ENCODE peak calls at places on chromosomes 2 and 18, in five cellular contexts. N is HepG2, B is K562, O is GM12892, X is SK-N-SH. E is an unnamed sample.

GRCh38 chr2:223084873-223085272 is 32.9 kb downstream of the KCNE4 start:
- DNase-seq in X (peak), O (no peak), B (no peak), N (no peak), E (no peak)

GRCh38 chr18:64100136-64100922 is 48.6 kb downstream of the LINC00305 start:
- DNase-seq in O (no peak), B (no peak), N (no peak), X (no peak), E (no peak)

GRCh38 chr2:19140463-19141208 is 217.8 kb downstream of the OSR1 start:
- DNase-seq in O (no peak), X (no peak), N (peak), B (no peak), E (no peak)

GRCh38 chr2:46982356-46983064 is 66.9 kb upstream of the MCFD2 start:
- DNase-seq in N (no peak), B (no peak), O (no peak), X (no peak), E (no peak)

GRCh38 chr18:60838677-60839076 is 466.1 kb upstream of the MC4R start:
- DNase-seq in B (no peak), X (no peak), N (no peak), O (no peak), E (no peak)

GRCh38 chr2:105647731-105648130 is 97.0 kb upstream of the NCK2 start:
- DNase-seq in N (no peak), O (no peak), B (no peak), X (no peak), E (no peak)

GRCh38 chr2:173978447-173978846 is 13.3 kb upstream of the SP3 start:
- DNase-seq in X (no peak), O (no peak), B (no peak), N (peak), E (no peak)

GRCh38 chr2:171522057-171522803 is at the start of gene CYBRD1:
- DNase-seq in B (peak), O (peak), N (no peak), X (peak), E (peak)

GRCh38 chr2:26298286-26298637 is 47.7 kb upstream of the SELENOI start:
- DNase-seq in X (no peak), O (no peak), N (no peak), B (no peak), E (no peak)

GRCh38 chr2:158239271-158239670 is 137.6 kb downstream of the UPP2 start:
- DNase-seq in N (no peak), X (no peak), B (no peak), O (no peak), E (no peak)

GRCh38 chr2:227118353-227118752 is 45.7 kb downstream of the COL4A4 start:
- DNase-seq in N (no peak), X (no peak), B (no peak), O (no peak), E (no peak)

GRCh38 chr18:5500158-5500939 is 43.4 kb downstream of the EPB41L3 start:
- DNase-seq in O (no peak), B (no peak), X (no peak), N (no peak), E (no peak)

GRCh38 chr2:220144411-220144810 is 517.0 kb downstream of the SLC4A3 start:
- DNase-seq in O (no peak), N (no peak), X (no peak), B (no peak), E (no peak)

GRCh38 chr18:31563778-31564177 is 27.9 kb upstream of the TTR start:
- DNase-seq in O (no peak), N (no peak), X (peak), B (peak), E (no peak)

GRCh38 chr2:60719331-60719730 is 36.7 kb upstream of the PAPOLG start:
- DNase-seq in O (no peak), B (no peak), N (no peak), X (no peak), E (no peak)

GRCh38 chr2:177665948-177666347 is 273.4 kb downstream of the AGPS start:
- DNase-seq in O (no peak), B (no peak), N (no peak), X (no peak), E (no peak)

GRCh38 chr2:230902180-230902899 is 22.7 kb downstream of the GPR55 start:
- DNase-seq in O (peak), N (peak), X (peak), B (peak), E (no peak)

GRCh38 chr18:22428672-22429071 is 11.0 kb upstream of the CTAGE1 start:
- DNase-seq in X (no peak), O (no peak), N (no peak), B (no peak), E (no peak)

GRCh38 chr18:22434973-22435608 is 17.4 kb upstream of the CTAGE1 start:
- DNase-seq in O (no peak), N (no peak), X (no peak), B (no peak), E (no peak)

GRCh38 chr18:22433960-22434359 is 16.2 kb upstream of the CTAGE1 start:
- DNase-seq in B (no peak), O (no peak), X (no peak), N (no peak), E (no peak)

GRCh38 chr18:22429564-22429963 is 11.8 kb upstream of the CTAGE1 start:
- DNase-seq in X (no peak), O (no peak), N (no peak), B (no peak), E (no peak)

DNA sequence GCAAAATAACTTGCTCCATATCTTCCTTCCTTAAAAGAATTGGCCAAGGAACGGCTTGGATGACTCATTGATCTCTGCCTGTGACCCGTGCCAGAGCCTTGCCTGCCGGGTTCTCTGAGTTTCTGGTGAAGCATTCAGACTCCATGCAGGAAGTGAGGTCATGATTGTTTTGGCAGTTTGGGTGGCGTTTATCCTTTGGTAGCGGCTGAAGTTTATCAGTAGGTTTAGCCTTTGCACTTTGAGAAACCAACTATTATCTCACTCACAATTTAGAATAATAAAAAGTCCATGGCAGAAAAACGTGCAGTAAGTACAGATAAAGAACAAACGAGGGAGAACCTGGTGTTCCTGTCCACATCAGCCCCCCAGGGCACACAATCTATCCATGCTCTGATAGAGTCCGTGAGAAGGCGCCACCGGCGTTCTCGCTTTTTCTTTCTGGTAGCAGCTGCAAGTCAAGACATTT is 15.0 kb upstream of the CTAGE1 start:
- DNase-seq in O (no peak), X (no peak), B (peak), N (no peak), E (no peak)
- TF ChIP-seq TAF1 in O (no peak), X (no peak), B (no peak), N (no peak), E (no peak)

GRCh38 chr18:74497308-74497640 is 1.1 kb downstream of the CNDP2 start:
- DNase-seq in B (no peak), N (peak), X (no peak), O (no peak), E (no peak)

GRCh38 chr18:74497778-74498177 is 1.6 kb downstream of the CNDP2 start:
- DNase-seq in O (no peak), B (no peak), X (no peak), N (no peak), E (no peak)

GRCh38 chr18:74499633-74500032 is 3.5 kb downstream of the CNDP2 start:
- DNase-seq in O (no peak), X (no peak), B (peak), N (no peak), E (peak)

GRCh38 chr18:74496508-74497307 is 545 bp downstream of the CNDP2 start:
- DNase-seq in O (no peak), X (peak), B (no peak), N (peak), E (no peak)

DNA sequence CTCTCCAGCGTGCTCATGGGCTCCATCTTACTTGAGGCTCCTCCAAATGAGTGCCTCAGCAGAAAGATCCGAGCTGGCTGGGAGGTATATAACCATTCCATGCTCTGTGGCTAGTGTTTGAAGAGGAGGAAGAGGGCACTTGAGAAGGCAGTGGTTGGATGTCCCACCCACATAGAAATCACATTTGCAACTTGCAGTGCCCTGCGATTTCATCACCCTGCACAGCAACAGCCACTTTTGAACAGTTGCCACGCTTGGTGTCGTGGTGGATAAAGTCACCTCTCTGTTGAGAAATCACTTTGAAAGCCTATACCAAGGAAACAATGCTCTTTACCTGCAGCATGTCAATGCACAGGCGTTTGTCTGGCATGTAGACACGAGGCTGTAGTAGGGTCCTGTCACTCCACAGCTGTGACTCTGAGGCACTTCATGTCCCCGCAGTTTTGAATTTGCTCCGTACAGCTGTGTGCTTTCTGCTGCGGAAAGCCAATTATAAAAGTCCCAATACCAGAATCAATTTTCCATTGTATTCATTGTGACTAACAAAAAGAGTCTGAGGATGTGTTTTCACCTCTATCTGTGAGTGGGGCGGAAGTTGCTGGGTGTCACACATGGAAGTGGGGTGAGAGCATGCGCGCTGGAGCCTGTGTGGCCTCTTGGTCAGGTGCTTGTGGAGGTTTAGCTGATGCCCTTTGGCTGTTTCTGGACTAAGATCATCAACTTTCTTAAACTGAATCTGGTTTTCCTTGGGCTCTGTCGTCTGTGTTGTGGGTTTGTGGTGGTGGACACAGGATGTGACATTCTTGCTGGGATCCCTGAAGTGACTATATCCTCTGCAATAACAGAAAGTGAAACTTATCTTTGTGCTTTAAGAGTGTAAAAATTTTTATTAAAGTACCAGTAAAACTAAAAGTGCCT is 2.8 kb downstream of the CNDP2 start:
- DNase-seq in O (no peak), N (no peak), X (no peak), B (peak), E (peak)
- TF ChIP-seq TAF1 in O (peak), N (no peak), X (no peak), B (no peak), E (no peak)

DNA sequence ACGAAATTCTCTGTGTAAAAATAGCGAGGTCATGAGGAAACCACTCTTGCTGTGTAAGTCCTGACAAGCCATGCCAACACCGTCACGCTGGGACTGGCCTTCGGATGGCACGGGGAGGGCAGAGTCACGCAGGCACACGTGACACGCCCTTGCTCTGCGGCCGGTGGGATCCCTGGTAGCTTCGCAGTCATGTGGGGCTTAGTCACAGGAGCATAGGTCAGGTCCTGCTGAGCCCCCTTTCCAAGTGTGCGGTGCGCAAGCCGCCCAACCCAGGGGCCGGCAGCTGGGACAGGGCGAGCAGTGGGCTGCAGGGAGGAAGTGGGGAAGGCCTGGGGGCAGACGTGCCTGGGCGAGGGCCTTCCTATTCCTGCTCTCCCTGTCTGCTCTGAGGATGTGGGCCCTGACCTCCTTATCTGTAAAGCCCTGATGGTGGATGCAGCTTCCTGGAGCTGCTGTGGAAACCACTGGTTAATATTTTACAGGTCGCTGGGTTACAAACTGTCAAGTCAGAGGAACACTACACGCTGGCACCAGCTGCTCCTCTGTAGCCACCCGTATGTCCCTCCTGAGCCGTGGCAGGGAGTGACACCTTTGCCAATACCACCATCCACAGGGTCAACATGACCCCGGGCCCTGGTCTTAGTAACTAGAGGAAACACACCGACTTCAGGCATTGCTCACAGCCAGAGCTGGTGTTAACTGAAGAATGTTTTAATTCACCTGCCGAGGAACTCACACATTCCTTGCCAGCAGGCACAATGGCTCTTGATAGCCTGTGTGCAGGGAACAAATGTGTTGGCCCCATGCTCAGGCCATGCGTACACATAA is 17.8 kb downstream of the MBP start:
- DNase-seq in B (no peak), O (no peak), X (no peak), N (peak), E (no peak)
- TF ChIP-seq TAF1 in B (no peak), O (no peak), X (no peak), N (peak), E (no peak)

DNA sequence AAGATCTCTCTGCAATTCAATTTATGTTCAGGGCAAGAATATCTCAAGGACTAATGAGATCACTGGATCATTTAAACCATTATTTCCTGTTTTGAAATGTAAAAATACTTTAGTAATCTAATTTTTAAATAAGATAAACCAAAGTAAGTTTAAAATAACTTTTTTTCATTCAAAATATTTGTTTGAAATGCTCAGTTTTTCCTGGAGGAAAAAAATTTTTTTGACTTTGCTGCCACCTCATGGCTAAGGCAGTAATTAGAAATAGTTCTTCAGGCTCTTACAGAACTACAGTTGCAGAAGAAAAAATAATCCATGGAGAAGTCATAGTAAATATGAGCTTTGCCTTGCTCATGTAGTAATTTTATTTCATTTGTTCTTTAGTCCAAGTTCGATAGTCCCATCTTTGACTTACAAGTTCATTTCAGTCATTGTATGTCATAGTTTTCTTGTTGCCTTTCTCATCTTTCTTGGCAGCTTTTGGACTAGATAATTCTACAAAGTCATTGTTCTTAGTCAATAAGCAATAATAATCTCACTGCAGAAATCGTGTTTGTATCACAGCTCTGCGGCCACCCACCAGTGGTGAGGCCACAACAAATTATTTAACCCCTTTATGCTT is 127.4 kb downstream of the DPP4 start:
- DNase-seq in X (no peak), N (peak), B (no peak), O (no peak), E (no peak)
- TF ChIP-seq TAF1 in X (no peak), N (no peak), B (no peak), O (no peak), E (no peak)

DNA sequence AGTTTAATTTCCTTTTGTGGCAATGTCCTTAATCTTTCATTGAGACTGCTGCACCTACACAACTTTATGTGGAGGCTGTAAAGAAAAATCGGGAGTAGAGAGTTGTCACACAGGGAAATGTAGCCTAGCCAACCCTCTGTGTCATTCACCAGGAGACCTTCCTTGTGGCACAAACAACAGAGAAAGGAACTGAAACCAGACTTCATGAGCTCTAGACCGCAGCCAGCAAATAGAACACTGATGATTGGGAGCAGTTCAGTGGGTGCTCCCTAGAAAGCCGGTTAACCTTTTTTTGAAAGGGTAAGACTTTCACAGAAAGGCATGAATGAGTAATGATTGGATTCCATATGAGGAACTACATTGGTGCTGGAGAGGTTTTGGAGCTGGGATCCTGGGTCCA is 1752.4 kb upstream of the CELF4 start:
- DNase-seq in O (no peak), B (no peak), X (no peak), N (no peak), E (no peak)
- TF ChIP-seq TAF1 in O (no peak), B (no peak), X (no peak), N (no peak), E (no peak)

GRCh38 chr2:160582481-160583161 is 89.0 kb upstream of the RBMS1 start:
- DNase-seq in O (no peak), B (no peak), X (no peak), N (no peak), E (no peak)

GRCh38 chr2:160581448-160581847 is 87.8 kb upstream of the RBMS1 start:
- DNase-seq in B (no peak), X (no peak), N (no peak), O (no peak), E (no peak)

GRCh38 chr2:160583823-160584537 is 90.4 kb upstream of the RBMS1 start:
- DNase-seq in X (no peak), N (no peak), B (no peak), O (no peak), E (no peak)

GRCh38 chr2:160583162-160583522 is 89.5 kb upstream of the RBMS1 start:
- DNase-seq in B (no peak), N (no peak), O (no peak), X (no peak), E (no peak)

DNA sequence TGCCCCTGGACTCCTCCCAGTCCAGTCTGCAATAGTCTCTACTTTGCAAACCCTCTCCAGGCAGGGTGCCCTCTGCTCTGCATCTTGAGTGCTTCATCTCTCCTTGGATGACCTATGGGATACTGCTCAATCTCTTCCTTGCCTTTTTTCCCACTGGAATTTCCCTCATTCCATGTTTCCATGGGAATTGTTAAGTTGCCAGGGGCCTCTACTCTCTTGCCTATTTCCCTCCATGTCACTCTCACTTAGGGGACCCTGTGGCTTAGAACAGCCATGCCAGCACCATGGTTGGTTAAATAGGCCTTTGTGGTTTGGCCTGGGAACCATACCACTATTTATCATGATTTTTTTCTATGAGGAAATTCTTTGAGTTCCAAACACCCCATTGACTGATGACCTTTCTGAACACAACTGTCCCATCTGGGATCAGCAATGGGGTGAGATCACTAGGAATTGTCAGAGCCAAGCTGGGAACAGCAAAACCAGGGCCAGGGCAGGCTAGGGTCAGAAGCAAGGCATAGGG is 91.4 kb upstream of the RBMS1 start:
- DNase-seq in B (no peak), X (no peak), O (no peak), N (no peak), E (no peak)
- TF ChIP-seq TAF1 in B (no peak), X (no peak), O (no peak), N (no peak), E (no peak)